ENCODE peak calls at places on chromosomes 12 and 14, in nine cellular contexts. R is neural progenitor cell, X is right atrium auricular region, O is suprapubic skin, Y is mammary epithelial cell, T is MM.1S, D is IMR-90, N is dorsolateral prefrontal cortex, E is adrenal gland. B is an unnamed sample.

GRCh38 chr12:3527736-3528135 is 36.7 kb downstream of the PRMT8 start:
- DNase-seq in N (no peak), X (no peak), R (no peak), Y (no peak), D (no peak), O (no peak), T (no peak), E (no peak), B (no peak)

GRCh38 chr14:95483843-95484165 is 32.6 kb downstream of the SYNE3 start:
- DNase-seq in R (no peak), T (no peak), D (no peak), O (no peak), X (no peak), N (no peak), Y (no peak), E (no peak), B (no peak)

GRCh38 chr12:1906579-1906978 is 11.9 kb downstream of the CACNA2D4 start:
- DNase-seq in N (no peak), T (no peak), E (no peak), O (no peak), Y (no peak), R (no peak), X (no peak), D (no peak), B (no peak)

GRCh38 chr12:34402228-34402898 is 380.1 kb downstream of the ALG10 start:
- DNase-seq in N (peak), Y (no peak), E (peak), X (peak), O (peak), R (no peak), T (no peak), D (no peak), B (no peak)

GRCh38 chr12:24012528-24012927 is 63.1 kb upstream of the SOX5 start:
- DNase-seq in D (peak), X (no peak), E (no peak), O (no peak), Y (no peak), R (no peak), T (no peak), N (no peak), B (no peak)

GRCh38 chr14:93954900-93955891 is 21.2 kb downstream of the ASB2 start:
- DNase-seq in X (no peak), T (no peak), Y (no peak), E (no peak), O (no peak), D (no peak), N (no peak), R (no peak), B (peak)

GRCh38 chr12:56165369-56165768 is 7.2 kb downstream of the MYL6 start:
- DNase-seq in D (no peak), R (no peak), E (no peak), X (no peak), T (no peak), O (no peak), N (no peak), Y (no peak), B (no peak)

GRCh38 chr12:1793426-1794210 is 26.7 kb upstream of the LRTM2 start:
- DNase-seq in N (no peak), T (no peak), O (no peak), X (no peak), E (peak), D (no peak), Y (no peak), R (no peak), B (no peak)

GRCh38 chr12:104133861-104134260 is 4.1 kb downstream of the NFYB start:
- DNase-seq in E (no peak), D (peak), N (no peak), X (no peak), O (no peak), R (no peak), T (no peak), Y (no peak), B (no peak)

GRCh38 chr14:61696753-61697318 is 1.5 kb downstream of the HIF1A start:
- DNase-seq in Y (no peak), X (no peak), N (no peak), R (no peak), E (no peak), D (no peak), T (no peak), O (no peak), B (no peak)

GRCh38 chr14:65210827-65211192 is 108.5 kb upstream of the MAX start:
- DNase-seq in D (no peak), N (no peak), E (no peak), O (no peak), T (no peak), X (no peak), R (no peak), Y (no peak), B (no peak)

GRCh38 chr12:19179986-19180385 is 50.5 kb downstream of the PLEKHA5 start:
- DNase-seq in Y (no peak), E (no peak), D (no peak), X (no peak), R (no peak), T (no peak), O (no peak), N (no peak), B (no peak)

GRCh38 chr12:68971404-68971803 is 38.4 kb upstream of the CPM start:
- DNase-seq in Y (peak), D (peak), X (no peak), E (no peak), N (no peak), T (no peak), R (no peak), O (no peak), B (no peak)

GRCh38 chr12:124006582-124007170 is 33.7 kb downstream of the ZNF664 start:
- DNase-seq in R (no peak), X (no peak), T (peak), Y (no peak), D (no peak), N (no peak), O (no peak), E (no peak), B (no peak)

GRCh38 chr12:27861428-27862167 is 81.6 kb upstream of the MANSC4 start:
- DNase-seq in Y (peak), T (peak), N (no peak), X (peak), D (peak), R (no peak), O (no peak), E (no peak), B (peak)

GRCh38 chr12:104458645-104459555 is 2.2 kb downstream of the CHST11 start:
- DNase-seq in R (peak), N (no peak), T (peak), D (no peak), O (no peak), X (no peak), E (peak), Y (peak), B (no peak)

GRCh38 chr14:82432531-82432930 is 898.9 kb upstream of the SEL1L start:
- DNase-seq in N (no peak), Y (no peak), T (no peak), E (no peak), R (no peak), X (no peak), D (no peak), O (no peak), B (no peak)

GRCh38 chr12:24256636-24257150 is 307.2 kb upstream of the SOX5 start:
- DNase-seq in T (no peak), R (peak), D (no peak), E (no peak), O (no peak), X (no peak), N (no peak), Y (no peak), B (no peak)

GRCh38 chr14:39085933-39086332 is 17.1 kb downstream of the SEC23A start:
- DNase-seq in Y (no peak), N (no peak), T (no peak), X (no peak), R (no peak), D (peak), O (no peak), E (no peak), B (no peak)

GRCh38 chr14:24513009-24513408 is 4.9 kb upstream of the CMA1 start:
- DNase-seq in Y (no peak), D (no peak), N (no peak), O (no peak), T (no peak), E (no peak), X (no peak), R (peak), B (no peak)

GRCh38 chr14:100815478-100816285 is 10.2 kb upstream of the MEG3 start:
- DNase-seq in Y (no peak), T (no peak), N (no peak), R (no peak), E (no peak), D (peak), X (no peak), O (no peak), B (no peak)

GRCh38 chr14:50813544-50813863 is 17.5 kb downstream of the NIN start:
- DNase-seq in D (no peak), T (no peak), Y (no peak), R (no peak), X (no peak), O (no peak), E (no peak), N (no peak), B (no peak)

GRCh38 chr14:44963775-44964380 is 1.9 kb downstream of the TOGARAM1 start:
- DNase-seq in D (no peak), N (no peak), E (peak), X (no peak), R (peak), Y (peak), O (no peak), T (no peak), B (no peak)

GRCh38 chr14:79668941-79669340 is 542.4 kb downstream of the DIO2 start:
- DNase-seq in N (no peak), X (no peak), D (no peak), O (no peak), R (no peak), E (no peak), Y (no peak), T (no peak), B (no peak)

GRCh38 chr12:33192226-33192625 is 247.4 kb downstream of the SYT10 start:
- DNase-seq in O (no peak), T (no peak), R (no peak), X (no peak), D (no peak), Y (no peak), N (no peak), E (no peak), B (no peak)

GRCh38 chr14:75454963-75455546 is 27.2 kb downstream of the JDP2 start:
- DNase-seq in R (no peak), E (peak), Y (peak), N (no peak), X (peak), O (no peak), T (no peak), D (peak), B (no peak)

GRCh38 chr14:84646791-84647500 is 883.0 kb upstream of the FLRT2 start:
- DNase-seq in Y (peak), X (no peak), R (no peak), O (no peak), D (peak), T (no peak), E (no peak), N (no peak), B (no peak)
- H3K27ac ChIP-seq in Y (no peak), X (no peak), R (no peak), O (no peak), D (no peak), T (no peak), E (no peak), N (no peak), B (no peak)

GRCh38 chr14:23447634-23448353 is 12.3 kb upstream of the MYH7 start:
- DNase-seq in D (no peak), T (no peak), N (no peak), O (no peak), Y (no peak), X (peak), R (no peak), E (no peak), B (no peak)

GRCh38 chr14:23446291-23446851 is 10.9 kb upstream of the MYH7 start:
- DNase-seq in E (no peak), T (no peak), X (peak), Y (no peak), D (no peak), N (no peak), R (no peak), O (no peak), B (no peak)

GRCh38 chr14:23444314-23444713 is 8.9 kb upstream of the MYH7 start:
- DNase-seq in R (no peak), T (no peak), X (no peak), O (no peak), N (no peak), E (no peak), D (no peak), Y (no peak), B (no peak)

GRCh38 chr14:23443881-23444280 is 8.4 kb upstream of the MYH7 start:
- DNase-seq in T (no peak), X (peak), Y (no peak), R (no peak), N (no peak), E (no peak), O (no peak), D (no peak), B (no peak)

GRCh38 chr14:23445773-23446172 is 10.3 kb upstream of the MYH7 start:
- DNase-seq in N (no peak), Y (no peak), O (no peak), T (no peak), E (no peak), X (peak), D (no peak), R (no peak), B (no peak)
- TF ChIP-seq CTCF in N (no peak), Y (no peak), O (no peak), T (no peak), E (no peak), X (no peak), D (no peak), R (no peak), B (no peak)

GRCh38 chr14:56208520-56208919 is 90.3 kb downstream of the PELI2 start:
- DNase-seq in N (no peak), T (no peak), O (no peak), X (no peak), Y (no peak), D (no peak), R (no peak), E (no peak), B (no peak)

GRCh38 chr14:56206576-56206975 is 88.4 kb downstream of the PELI2 start:
- DNase-seq in T (no peak), O (no peak), Y (no peak), R (no peak), D (no peak), X (no peak), N (no peak), E (no peak), B (no peak)

GRCh38 chr14:56210570-56210969 is 92.4 kb downstream of the PELI2 start:
- DNase-seq in X (no peak), T (no peak), N (no peak), Y (no peak), R (no peak), E (no peak), D (no peak), O (no peak), B (no peak)

GRCh38 chr14:56205906-56206305 is 87.7 kb downstream of the PELI2 start:
- DNase-seq in N (no peak), T (no peak), E (no peak), R (no peak), Y (no peak), D (no peak), X (no peak), O (no peak), B (no peak)

DNA sequence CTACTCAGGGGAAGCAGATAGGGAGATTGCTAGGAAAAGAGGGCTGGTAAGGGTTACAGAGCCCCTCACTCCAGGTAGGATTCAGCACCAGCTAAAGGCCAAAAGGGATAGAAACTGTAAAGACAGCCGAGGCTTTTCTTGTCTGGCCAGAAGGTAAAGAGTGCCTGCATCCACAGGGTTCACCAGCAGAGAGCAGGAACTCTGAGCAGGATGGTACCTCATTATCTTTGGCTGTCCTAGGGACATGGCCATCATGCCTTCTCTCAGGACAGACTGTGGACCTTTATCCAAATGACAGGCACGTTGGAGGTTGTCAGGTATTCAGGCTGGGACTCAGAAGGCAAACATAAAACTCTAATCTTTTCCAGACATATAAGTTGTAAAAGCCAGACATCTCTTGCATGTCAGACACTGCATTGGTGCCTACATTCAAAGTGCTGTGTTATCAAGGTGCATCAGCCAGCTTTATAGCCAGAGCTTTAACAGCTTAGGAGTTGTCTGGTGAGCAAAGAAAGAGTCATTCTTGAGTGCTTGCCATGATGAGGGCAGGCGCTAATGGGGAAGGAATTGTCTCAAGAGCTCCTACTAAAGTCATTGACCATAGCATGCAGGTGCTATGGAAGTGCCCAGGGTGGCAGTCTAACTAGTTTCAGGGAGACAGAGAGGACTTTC is 89.6 kb downstream of the PELI2 start:
- DNase-seq in X (no peak), R (no peak), O (no peak), E (no peak), T (no peak), D (peak), Y (no peak), N (no peak), B (no peak)
- H3K27ac ChIP-seq in X (no peak), R (no peak), O (no peak), E (no peak), T (no peak), D (no peak), Y (no peak), N (no peak), B (no peak)

GRCh38 chr12:82358200-82359114 is at the start of the genes CCDC59 and METTL25:
- DNase-seq in D (peak), N (peak), Y (peak), T (peak), X (peak), E (peak), O (peak), R (peak), B (peak)
- TF ChIP-seq CTCF in D (peak), N (peak), Y (peak), T (peak), X (peak), E (peak), O (peak), R (peak), B (peak)

DNA sequence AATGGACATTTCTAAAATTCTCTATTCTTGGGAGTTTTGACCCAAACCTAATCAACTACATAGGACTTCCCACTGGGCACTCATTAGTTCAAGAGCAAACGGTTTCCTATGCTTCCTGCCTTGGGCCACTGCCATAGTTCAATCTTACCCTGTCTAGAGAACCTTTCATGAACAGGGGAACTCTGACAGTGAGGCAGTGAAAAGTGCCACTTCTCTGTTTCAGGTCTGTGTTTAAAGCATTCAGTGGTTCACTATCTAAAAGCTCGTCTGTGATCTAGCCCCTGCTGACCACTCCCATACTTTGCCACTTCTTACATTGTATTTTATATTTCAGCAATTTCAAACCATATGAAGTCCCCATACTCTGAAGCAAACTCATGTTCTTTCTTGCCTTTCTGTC is 122.7 kb upstream of the IGF1 start:
- DNase-seq in N (no peak), X (no peak), R (no peak), E (no peak), Y (no peak), O (no peak), T (no peak), D (no peak), B (no peak)
- H3K27ac ChIP-seq in N (no peak), X (no peak), R (no peak), E (no peak), Y (no peak), O (no peak), T (no peak), D (no peak), B (no peak)

GRCh38 chr12:106994579-106995220 is 7.8 kb upstream of the MTERF2 start:
- DNase-seq in N (no peak), O (no peak), E (no peak), D (peak), Y (no peak), R (no peak), T (no peak), X (no peak), B (no peak)
- TF ChIP-seq CTCF in N (no peak), O (no peak), E (no peak), D (no peak), Y (no peak), R (no peak), T (no peak), X (no peak), B (no peak)

GRCh38 chr12:122064780-122065588 is 13.6 kb upstream of the MLXIP start:
- DNase-seq in O (no peak), N (no peak), E (no peak), T (no peak), D (peak), Y (no peak), R (peak), X (no peak), B (no peak)
- H3K27ac ChIP-seq in O (peak), N (peak), E (peak), T (no peak), D (peak), Y (no peak), R (no peak), X (peak), B (peak)

GRCh38 chr14:52015411-52016030 is 26.2 kb downstream of the RTRAF start:
- DNase-seq in X (no peak), O (no peak), Y (no peak), N (no peak), R (peak), D (peak), T (no peak), E (peak), B (no peak)
- TF ChIP-seq CTCF in X (peak), O (peak), Y (peak), N (peak), R (peak), D (peak), T (no peak), E (peak), B (peak)

GRCh38 chr14:22546722-22547071 is 42.3 kb downstream of the DAD1 start:
- DNase-seq in R (no peak), E (no peak), D (no peak), O (no peak), Y (no peak), T (no peak), N (no peak), X (no peak), B (no peak)
- H3K27ac ChIP-seq in R (no peak), E (peak), D (no peak), O (peak), Y (no peak), T (no peak), N (no peak), X (peak), B (no peak)

GRCh38 chr12:130316269-130316668 is 21.4 kb upstream of the PIWIL1 start:
- DNase-seq in O (no peak), N (no peak), X (no peak), R (no peak), T (no peak), Y (no peak), E (no peak), D (no peak), B (no peak)
- TF ChIP-seq CTCF in O (no peak), N (no peak), X (no peak), R (no peak), T (no peak), Y (no peak), E (no peak), D (no peak), B (no peak)